ENCODE peak calls at places on chromosomes 6 and 20, in seven cellular contexts. N, T, Z, U, V, D and B are unnamed samples.

GRCh38 chr20:49825521-49826033 is 12.9 kb downstream of the SLC9A8 start:
- DNase-seq in N (peak; percentile 70), T (no peak), Z (no peak), U (no peak), V (no peak), D (no peak), B (no peak)

GRCh38 chr6:157905590-157906337 is 75.9 kb upstream of the SYNJ2 start:
- DNase-seq in N (peak; percentile 63), T (no peak), Z (no peak), U (no peak), V (no peak), D (no peak), B (no peak)

GRCh38 chr20:3857405-3857804 is 10.8 kb downstream of the MAVS start:
- DNase-seq in N (no peak), T (no peak), Z (no peak), U (no peak), V (no peak), D (no peak), B (no peak)

GRCh38 chr6:2950713-2951112 is 20.7 kb downstream of the SERPINB6 start:
- DNase-seq in N (peak; percentile 34), T (no peak), Z (no peak), U (no peak), V (no peak), D (no peak), B (no peak)

GRCh38 chr6:42968126-42968701 is 7.7 kb downstream of the GNMT start:
- DNase-seq in N (no peak), T (no peak), Z (no peak), U (no peak), V (no peak), D (no peak), B (no peak)

GRCh38 chr6:14977747-14978382 is 268.0 kb upstream of the JARID2 start:
- DNase-seq in N (no peak), T (no peak), Z (no peak), U (no peak), V (no peak), D (no peak), B (no peak)

GRCh38 chr6:44735631-44735963 is 348.1 kb downstream of the CDC5L start:
- DNase-seq in N (no peak), T (no peak), Z (no peak), U (peak; percentile 47), V (no peak), D (no peak), B (no peak)

GRCh38 chr6:133632206-133632605 is 256.7 kb upstream of the TCF21 start:
- DNase-seq in N (peak; percentile 45), T (no peak), Z (no peak), U (peak; percentile 20), V (no peak), D (no peak), B (no peak)

GRCh38 chr6:29624520-29624961 is 8.4 kb downstream of the GABBR1 start:
- DNase-seq in N (peak; percentile 85), T (no peak), Z (no peak), U (no peak), V (no peak), D (no peak), B (no peak)

GRCh38 chr20:48705208-48706115 is 122.3 kb downstream of the PREX1 start:
- DNase-seq in N (no peak), T (no peak), Z (no peak), U (no peak), V (no peak), D (no peak), B (no peak)

GRCh38 chr6:150306290-150306689 is 62.5 kb upstream of the IYD start:
- DNase-seq in N (no peak), T (no peak), Z (no peak), U (no peak), V (no peak), D (no peak), B (no peak)

GRCh38 chr6:46923476-46923875 is 1.7 kb upstream of the ADGRF5 start:
- DNase-seq in N (no peak), T (no peak), Z (no peak), U (no peak), V (no peak), D (no peak), B (no peak)

GRCh38 chr6:21587182-21587924 is 6.2 kb upstream of the SOX4 start:
- DNase-seq in N (peak; percentile 91), T (peak; percentile 80), Z (peak; percentile 61), U (peak; percentile 73), V (peak; percentile 91), D (peak; percentile 60), B (peak; percentile 77)

GRCh38 chr6:164982389-164982788 is 327.0 kb downstream of the C6orf118 start:
- DNase-seq in N (no peak), T (no peak), Z (no peak), U (no peak), V (no peak), D (no peak), B (no peak)